ENCODE peak calls at places on chromosome 3, in nine cellular contexts. E is NCI-H1092 treated with DMSO at 0.1 percent for 48 hours; Z is activated gamma-delta T cell treated with anti-CD3 and anti-CD28 coated beads, Interleukin-2, amount 50 U/mL, for 16 hours; D is A549; Q is posterior cingulate gyrus; G is Daoy; R is nucleus accumbens; A is IMR-90; L is progenitor cell of endocrine pancreas. N is an unnamed sample.

GRCh38 chr3:170002829-170003228 is 35.0 kb upstream of the GPR160 start:
- DNase-seq in E (no peak), R (no peak), A (no peak), Q (no peak), G (no peak), L (no peak), Z (no peak), D (no peak), N (no peak)

GRCh38 chr3:130792241-130792640 is 45.6 kb upstream of the PIK3R4 start:
- DNase-seq in G (no peak), A (no peak), E (no peak), Q (no peak), L (no peak), D (no peak), Z (no peak), R (no peak), N (no peak)

GRCh38 chr3:57530071-57530608 is 14.0 kb downstream of the DNAH12 start:
- DNase-seq in G (no peak), D (no peak), R (no peak), L (no peak), E (no peak), Q (no peak), Z (no peak), A (no peak), N (no peak)

GRCh38 chr3:98454929-98455328 is 8.1 kb upstream of the OR5K1 start:
- DNase-seq in D (no peak), L (no peak), G (no peak), A (no peak), E (no peak), Z (no peak), R (no peak), Q (no peak), N (no peak)

GRCh38 chr3:60645801-60646200 is 605.5 kb downstream of the FHIT start:
- DNase-seq in D (no peak), A (no peak), G (no peak), Q (no peak), E (no peak), R (no peak), Z (no peak), L (no peak), N (no peak)

GRCh38 chr3:71658131-71658530 is 67.1 kb downstream of the EIF4E3 start:
- DNase-seq in A (peak; percentile 26), Q (no peak), Z (no peak), E (peak; percentile 57), G (peak; percentile 77), R (peak; percentile 2), L (no peak), D (no peak), N (no peak)

GRCh38 chr3:78283994-78284393 is 1244.1 kb downstream of the ROBO2 start:
- DNase-seq in E (no peak), A (no peak), D (no peak), Q (no peak), Z (no peak), G (no peak), L (no peak), R (no peak), N (no peak)

GRCh38 chr3:151644005-151644685 is 89.6 kb upstream of the AADACL2 start:
- DNase-seq in D (no peak), E (no peak), L (no peak), Q (no peak), Z (no peak), R (no peak), A (no peak), G (no peak), N (no peak)

GRCh38 chr3:42456211-42456610 is 45.8 kb upstream of the LYZL4 start:
- DNase-seq in L (no peak), A (no peak), G (no peak), R (no peak), E (no peak), Z (no peak), D (no peak), Q (no peak), N (no peak)

GRCh38 chr3:30342319-30343060 is 263.9 kb upstream of the TGFBR2 start:
- DNase-seq in D (peak; percentile 49), R (no peak), E (no peak), Z (no peak), Q (no peak), L (no peak), G (peak; percentile 89), A (peak; percentile 96), N (peak; percentile 13)

GRCh38 chr3:39296197-39297077 is 16.6 kb upstream of the CX3CR1 start:
- DNase-seq in L (no peak), Q (no peak), R (no peak), D (no peak), Z (no peak), A (no peak), E (no peak), G (no peak), N (no peak)

GRCh38 chr3:74267583-74268184 is 346.8 kb downstream of the CNTN3 start:
- DNase-seq in E (peak; percentile 44), Z (no peak), A (peak; percentile 63), Q (no peak), D (peak; percentile 1), G (peak; percentile 15), L (no peak), R (no peak), N (peak; percentile 47)

GRCh38 chr3:43415088-43415487 is 128.7 kb downstream of the SNRK start:
- DNase-seq in L (no peak), A (no peak), E (no peak), Q (no peak), R (no peak), D (no peak), Z (no peak), G (no peak), N (no peak)

GRCh38 chr3:13517253-13517977 is 31.5 kb upstream of the FBLN2 start:
- DNase-seq in D (no peak), Q (no peak), A (no peak), G (no peak), L (no peak), E (no peak), Z (no peak), R (no peak), N (no peak)

GRCh38 chr3:64578384-64578783 is 109.4 kb downstream of the ADAMTS9 start:
- DNase-seq in E (no peak), Q (no peak), R (no peak), Z (no peak), D (no peak), G (no peak), L (no peak), A (no peak), N (no peak)

GRCh38 chr3:141230293-141230692 is 1.3 kb upstream of the PXYLP1 start:
- DNase-seq in Z (no peak), L (no peak), A (no peak), D (no peak), Q (no peak), R (no peak), E (no peak), G (no peak), N (no peak)

GRCh38 chr3:57199895-57200297 is at the start of gene HESX1:
- DNase-seq in A (no peak), E (no peak), R (no peak), Q (no peak), L (no peak), D (no peak), Z (no peak), G (no peak), N (no peak)

GRCh38 chr3:101195951-101196713 is 124.2 kb downstream of the IMPG2 start:
- DNase-seq in A (peak; percentile 72), E (peak; percentile 11), D (peak; percentile 28), Q (no peak), G (peak; percentile 39), Z (no peak), R (no peak), L (no peak), N (no peak)

GRCh38 chr3:107452436-107452835 is 70.3 kb upstream of the BBX start:
- DNase-seq in L (no peak), E (no peak), G (peak; percentile 6), A (peak; percentile 83), D (no peak), Z (no peak), Q (no peak), R (no peak), N (no peak)

GRCh38 chr3:62686916-62687315 is 188.3 kb downstream of the CADPS start:
- DNase-seq in A (no peak), Z (no peak), L (no peak), G (no peak), E (no peak), Q (no peak), D (no peak), R (no peak), N (no peak)

N was measured in head of caudate nucleus.